ENCODE peak calls at places on chromosome 15, in five cellular contexts. Z is IMR-90; N is Caco-2; R is mesendoderm; K is naive thymus-derived CD4-positive, alpha-beta T cell. D is an unnamed sample. For H3K4me1, the result is how much of the 10 kb centered on the place peaks cover.

GRCh38 chr15:65164139-65164538 is 21.0 kb downstream of the CLPX start:
- DNase-seq in N (no peak), R (no peak), Z (no peak), K (no peak), D (no peak)

GRCh38 chr15:69303337-69304175 is 4.8 kb downstream of the PAQR5 start:
- DNase-seq in R (peak), K (no peak), Z (peak), N (no peak), D (no peak)

GRCh38 chr15:78893538-78893937 is 20.8 kb downstream of the MORF4L1 start:
- DNase-seq in Z (no peak), N (no peak), R (no peak), K (no peak), D (no peak)

GRCh38 chr15:80850941-80851451 is 71.8 kb downstream of the CEMIP start:
- DNase-seq in N (no peak), K (no peak), Z (no peak), R (no peak), D (no peak)

GRCh38 chr15:38010390-38010789 is 76.0 kb downstream of the TMCO5A start:
- DNase-seq in R (peak), N (no peak), K (no peak), Z (no peak), D (no peak)

GRCh38 chr15:101248274-101248673 is 3.6 kb downstream of the CHSY1 start:
- DNase-seq in N (no peak), K (no peak), R (no peak), Z (no peak), D (no peak)

GRCh38 chr15:47577476-47577875 is 139.8 kb upstream of the SEMA6D start:
- DNase-seq in R (no peak), K (no peak), Z (no peak), N (no peak), D (no peak)

GRCh38 chr15:57654136-57654845 is 52.2 kb upstream of the POLR2M start:
- DNase-seq in K (no peak), Z (peak), R (no peak), N (no peak), D (no peak)

GRCh38 chr15:76163429-76164020 is 103.7 kb downstream of the TMEM266 start:
- DNase-seq in K (no peak), N (peak), R (no peak), Z (peak), D (no peak)

GRCh38 chr15:74857082-74857655 is 14.2 kb upstream of the ULK3 start:
- DNase-seq in Z (no peak), K (no peak), N (no peak), R (no peak), D (no peak)

GRCh38 chr15:25693321-25694237 is 169.5 kb downstream of the ATP10A start:
- DNase-seq in Z (peak), R (peak), N (peak), K (no peak), D (peak)

GRCh38 chr15:73305331-73306211 is 63.2 kb downstream of the HCN4 start:
- DNase-seq in K (no peak), R (peak), N (peak), Z (peak), D (peak)

GRCh38 chr15:58762285-58762684 is 8.8 kb upstream of the MINDY2 start:
- DNase-seq in R (no peak), N (no peak), Z (no peak), K (no peak), D (no peak)

GRCh38 chr15:67023517-67024321 is 41.7 kb upstream of the SMAD3 start:
- DNase-seq in R (no peak), Z (no peak), N (no peak), K (no peak), D (peak)

GRCh38 chr15:100236981-100237720 is 104.6 kb downstream of the ADAMTS17 start:
- DNase-seq in K (no peak), N (no peak), R (no peak), Z (no peak), D (no peak)

GRCh38 chr15:90654233-90655124 is 62.7 kb upstream of the BLM start:
- DNase-seq in Z (no peak), R (peak), K (no peak), N (no peak), D (no peak)

GRCh38 chr15:59696332-59696731 is 7.2 kb upstream of the BNIP2 start:
- DNase-seq in R (peak), K (no peak), Z (no peak), N (no peak), D (no peak)

GRCh38 chr15:65841121-65841930 is 28.0 kb upstream of the RAB11A start:
- DNase-seq in Z (peak), R (no peak), K (no peak), N (no peak), D (no peak)

GRCh38 chr15:92377083-92377789 is 16.4 kb upstream of the ST8SIA2 start:
- DNase-seq in N (no peak), K (no peak), Z (no peak), R (peak), D (no peak)

GRCh38 chr15:54564142-54564541 is 585.9 kb downstream of the UNC13C start:
- DNase-seq in K (no peak), Z (no peak), N (no peak), R (no peak), D (no peak)

GRCh38 chr15:101651753-101652097 is 456 bp downstream of the TM2D3 start:
- DNase-seq in R (peak), N (no peak), K (no peak), Z (no peak), D (peak)

GRCh38 chr15:45126535-45127158 is 3.0 kb downstream of the DUOXA1 start:
- DNase-seq in K (peak), N (peak), R (no peak), Z (peak), D (peak)

GRCh38 chr15:70854669-70854976 is 666 bp upstream of the LARP6 start:
- DNase-seq in Z (peak), N (no peak), R (peak), K (no peak), D (no peak)

GRCh38 chr15:95105229-95105628 is 873.9 kb downstream of the MCTP2 start:
- DNase-seq in K (no peak), R (peak), N (no peak), Z (peak), D (no peak)

GRCh38 chr15:77369168-77369567 is 50.7 kb downstream of the PEAK1 start:
- DNase-seq in N (no peak), K (no peak), R (no peak), Z (peak), D (no peak)

GRCh38 chr15:29014493-29014892 is 128.7 kb downstream of the APBA2 start:
- DNase-seq in N (no peak), R (no peak), K (no peak), Z (no peak), D (no peak)

GRCh38 chr15:69824075-69824876 is 273.4 kb downstream of the TLE3 start:
- DNase-seq in Z (no peak), N (no peak), R (no peak), K (no peak), D (no peak)

GRCh38 chr15:50183112-50183794 is 1.3 kb downstream of the SLC27A2 start:
- DNase-seq in K (no peak), Z (no peak), R (no peak), N (no peak), D (peak)

GRCh38 chr15:45549831-45550230 is 27.3 kb upstream of the SLC30A4 start:
- DNase-seq in N (no peak), K (no peak), Z (peak), R (no peak), D (no peak)

GRCh38 chr15:32683906-32684584 is 33.8 kb upstream of the GREM1 start:
- DNase-seq in K (no peak), N (no peak), R (no peak), Z (peak), D (no peak)

GRCh38 chr15:32687556-32687955 is 30.2 kb upstream of the GREM1 start:
- DNase-seq in N (no peak), K (no peak), R (no peak), Z (peak), D (no peak)

GRCh38 chr15:32688151-32688639 is 29.6 kb upstream of the GREM1 start:
- DNase-seq in R (no peak), N (no peak), K (no peak), Z (peak), D (no peak)

GRCh38 chr15:32683231-32683630 is 34.6 kb upstream of the GREM1 start:
- DNase-seq in K (no peak), N (no peak), R (no peak), Z (no peak), D (no peak)

GRCh38 chr15:32685576-32685975 is 32.2 kb upstream of the GREM1 start:
- DNase-seq in K (no peak), N (no peak), Z (peak), R (no peak), D (no peak)
- H3K4me1 ChIP-seq in K (under half), N (under half), Z (under half), R (under half), D (under half)

GRCh38 chr15:33934896-33935295 is 33.4 kb upstream of the CHRM5 start:
- DNase-seq in K (no peak), N (no peak), R (no peak), Z (peak), D (no peak)

GRCh38 chr15:33932734-33933133 is 35.6 kb upstream of the CHRM5 start:
- DNase-seq in R (no peak), N (no peak), Z (no peak), K (no peak), D (no peak)

DNA sequence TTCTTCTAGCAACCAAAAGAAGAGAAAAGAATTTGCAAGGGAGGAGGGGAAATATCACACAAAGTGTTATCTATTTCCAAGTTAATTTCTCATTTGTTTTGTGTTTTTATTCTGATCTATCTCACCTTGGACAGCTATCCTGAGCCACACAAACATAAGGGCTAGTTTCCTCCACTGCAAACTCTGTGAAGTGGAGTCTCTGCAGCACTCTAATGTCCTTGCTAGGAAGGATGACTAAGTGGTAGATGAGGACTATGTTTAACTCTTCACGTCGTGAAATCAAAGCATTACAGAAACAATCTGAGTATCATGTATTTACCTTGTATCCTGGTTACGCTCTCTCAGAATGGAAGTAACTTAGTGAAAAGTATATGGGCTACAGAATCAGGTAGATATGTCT is 33.9 kb upstream of the CHRM5 start:
- DNase-seq in R (no peak), Z (peak), N (no peak), K (no peak), D (no peak)
- H3K4me1 ChIP-seq in R (under half), Z (under half), N (under half), K (under half), D (under half)

GRCh38 chr15:85496551-85497545 is 116.4 kb downstream of the AKAP13 start:
- DNase-seq in Z (no peak), N (peak), R (peak), K (no peak), D (peak)
- H3K4me1 ChIP-seq in Z (under half), N (under half), R (under half), K (under half), D (under half)

GRCh38 chr15:63968700-63969099 is 77.6 kb downstream of the DAPK2 start:
- DNase-seq in N (no peak), K (no peak), R (no peak), Z (no peak), D (no peak)
- H3K4me1 ChIP-seq in N (under half), K (under half), R (under half), Z (under half), D (under half)

DNA sequence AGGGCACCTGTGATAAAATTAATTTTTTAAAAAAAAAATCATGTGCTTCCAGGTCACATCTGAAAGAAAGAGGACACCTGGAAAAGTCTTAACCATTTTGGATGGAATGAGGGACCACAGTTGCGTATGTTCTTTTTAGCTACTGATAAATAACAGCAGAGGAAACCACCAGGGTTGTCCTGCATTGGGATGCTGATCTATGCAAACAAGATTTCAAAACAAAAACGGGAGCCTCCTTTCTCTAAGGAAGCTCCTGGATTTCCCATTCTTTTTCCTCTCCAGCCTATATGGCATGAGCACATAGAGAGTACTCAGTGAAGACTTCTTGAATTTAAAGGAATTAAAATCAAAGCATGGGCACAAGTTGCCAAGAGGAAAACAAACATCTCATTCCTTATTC is 145.6 kb upstream of the THBS1 start:
- DNase-seq in N (no peak), Z (no peak), R (no peak), K (no peak), D (no peak)
- H3K4me1 ChIP-seq in N (under half), Z (under half), R (under half), K (under half), D (under half)

D was measured in HAP-1.